ENCODE peak calls at places on chromosomes 3 and 15, in five cellular contexts. Z, D, X, E and B are unnamed samples.

GRCh38 chr15:100926258-100926657 is 7.1 kb downstream of the LRRK1 start:
- DNase-seq in Z (no peak), D (no peak), X (no peak), E (no peak), B (no peak)

GRCh38 chr15:59255647-59256380 is 49.2 kb downstream of the LDHAL6B start:
- DNase-seq in Z (no peak), D (no peak), X (peak), E (no peak), B (no peak)

GRCh38 chr15:91857772-91858171 is 4.3 kb downstream of the SLCO3A1 start:
- DNase-seq in Z (no peak), D (no peak), X (no peak), E (no peak), B (no peak)

GRCh38 chr3:28053759-28054158 is 187.7 kb upstream of the CMC1 start:
- DNase-seq in Z (no peak), D (peak), X (peak), E (peak), B (peak)

GRCh38 chr3:115186351-115187148 is 39.5 kb upstream of the ZBTB20 start:
- DNase-seq in Z (no peak), D (no peak), X (no peak), E (peak), B (no peak)

GRCh38 chr3:71399478-71399877 is 184.1 kb downstream of the FOXP1 start:
- DNase-seq in Z (no peak), D (no peak), X (no peak), E (no peak), B (no peak)

GRCh38 chr3:61990618-61991017 is 382.7 kb downstream of the FEZF2 start:
- DNase-seq in Z (no peak), D (no peak), X (no peak), E (no peak), B (no peak)

GRCh38 chr3:172112348-172113123 is 73.2 kb downstream of the FNDC3B start:
- DNase-seq in Z (no peak), D (no peak), X (no peak), E (no peak), B (peak)

GRCh38 chr3:89368846-89369245 is 261.4 kb downstream of the EPHA3 start:
- DNase-seq in Z (no peak), D (no peak), X (no peak), E (peak), B (no peak)

GRCh38 chr3:5388091-5388490 is 200.6 kb downstream of the EDEM1 start:
- DNase-seq in Z (no peak), D (no peak), X (no peak), E (no peak), B (no peak)

GRCh38 chr3:141680620-141681389 is 57.3 kb upstream of the RNF7 start:
- DNase-seq in Z (peak), D (peak), X (no peak), E (peak), B (peak)

GRCh38 chr3:171192176-171192854 is 165.8 kb upstream of the SLC2A2 start:
- DNase-seq in Z (no peak), D (peak), X (no peak), E (peak), B (peak)

GRCh38 chr15:84947947-84948830 is 33.5 kb upstream of the PDE8A start:
- DNase-seq in Z (peak), D (peak), X (no peak), E (peak), B (peak)

GRCh38 chr3:76638006-76638405 is 401.9 kb upstream of the ROBO2 start:
- DNase-seq in Z (no peak), D (peak), X (no peak), E (no peak), B (no peak)

GRCh38 chr3:73419179-73419803 is 205.4 kb downstream of the PDZRN3 start:
- DNase-seq in Z (no peak), D (no peak), X (peak), E (peak), B (peak)

GRCh38 chr3:30631237-30631961 is 25.0 kb downstream of the TGFBR2 start:
- DNase-seq in Z (no peak), D (peak), X (no peak), E (peak), B (no peak)

GRCh38 chr3:18237251-18238005 is 187.7 kb downstream of the SATB1 start:
- DNase-seq in Z (no peak), D (peak), X (no peak), E (peak), B (peak)

GRCh38 chr3:126528800-126529541 is 5.0 kb downstream of the CHST13 start:
- DNase-seq in Z (peak), D (no peak), X (peak), E (peak), B (peak)

GRCh38 chr3:4340411-4341335 is 37.5 kb downstream of the SETMAR start:
- DNase-seq in Z (no peak), D (no peak), X (peak), E (peak), B (peak)

GRCh38 chr3:128481438-128481942 is 11.5 kb downstream of the GATA2 start:
- DNase-seq in Z (peak), D (no peak), X (no peak), E (no peak), B (peak)

GRCh38 chr3:114179575-114179974 is 723 bp upstream of the DRD3 start:
- DNase-seq in Z (no peak), D (no peak), X (no peak), E (peak), B (peak)

GRCh38 chr3:146256851-146257486 is 6.1 kb upstream of the PLSCR4 start:
- DNase-seq in Z (no peak), D (no peak), X (peak), E (peak), B (peak)

GRCh38 chr15:66842710-66843441 is 140.8 kb downstream of the SMAD6 start:
- DNase-seq in Z (peak), D (peak), X (peak), E (peak), B (peak)

GRCh38 chr3:55455915-55456314 is 31.2 kb downstream of the WNT5A start:
- DNase-seq in Z (no peak), D (no peak), X (no peak), E (no peak), B (no peak)

GRCh38 chr3:158709666-158710083 is 22.6 kb downstream of the RARRES1 start:
- DNase-seq in Z (no peak), D (no peak), X (no peak), E (peak), B (peak)

GRCh38 chr3:69252631-69253030 is 130.2 kb upstream of the LMOD3 start:
- DNase-seq in Z (no peak), D (no peak), X (no peak), E (no peak), B (no peak)

GRCh38 chr15:81024265-81024875 is 23.6 kb downstream of the TLNRD1 start:
- DNase-seq in Z (no peak), D (no peak), X (peak), E (peak), B (no peak)

GRCh38 chr3:99502871-99503270 is 135.5 kb upstream of the COL8A1 start:
- DNase-seq in Z (no peak), D (no peak), X (no peak), E (peak), B (no peak)

GRCh38 chr3:23992051-23992628 is 47.1 kb downstream of the NR1D2 start:
- DNase-seq in Z (no peak), D (no peak), X (no peak), E (peak), B (peak)

GRCh38 chr15:82572311-82572710 is 32.1 kb upstream of the RPS17 start:
- DNase-seq in Z (no peak), D (peak), X (no peak), E (no peak), B (peak)

GRCh38 chr15:82568986-82569385 is 28.7 kb upstream of the RPS17 start:
- DNase-seq in Z (no peak), D (no peak), X (no peak), E (no peak), B (no peak)

GRCh38 chr15:82571722-82572222 is 31.5 kb upstream of the RPS17 start:
- DNase-seq in Z (peak), D (peak), X (peak), E (peak), B (peak)

GRCh38 chr15:82569834-82570233 is 29.6 kb upstream of the RPS17 start:
- DNase-seq in Z (no peak), D (no peak), X (no peak), E (no peak), B (no peak)

GRCh38 chr15:82570721-82571519 is 30.7 kb upstream of the RPS17 start:
- DNase-seq in Z (no peak), D (no peak), X (no peak), E (peak), B (peak)
- TF ChIP-seq CTCF in Z (no peak), D (no peak), X (no peak), E (no peak), B (no peak)

GRCh38 chr3:11944052-11944673 is 60.0 kb upstream of the SYN2 start:
- DNase-seq in Z (no peak), D (peak), X (peak), E (peak), B (peak)
- TF ChIP-seq CTCF in Z (peak), D (peak), X (peak), E (peak), B (peak)

DNA sequence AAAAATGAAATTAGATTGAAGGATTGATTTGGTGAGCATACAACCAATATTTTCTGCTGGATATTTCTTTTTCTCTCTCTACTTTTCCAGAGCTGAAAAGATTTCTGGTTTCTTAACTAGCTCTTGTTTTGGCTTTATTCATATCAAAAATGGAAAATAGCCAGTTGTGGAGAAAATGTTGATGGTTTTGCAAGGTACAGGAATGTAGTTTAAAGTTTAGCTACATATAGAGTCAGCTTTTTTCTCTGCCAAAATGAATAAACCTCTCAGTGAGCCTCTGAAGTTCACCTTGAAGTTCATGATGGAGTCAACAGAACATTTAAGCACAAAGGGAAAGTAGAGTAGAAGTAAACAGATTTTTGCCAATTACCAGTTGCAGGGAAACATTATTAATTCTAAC is 720.5 kb upstream of the ALCAM start:
- DNase-seq in Z (no peak), D (no peak), X (no peak), E (no peak), B (peak)
- TF ChIP-seq CTCF in Z (no peak), D (no peak), X (no peak), E (no peak), B (no peak)

GRCh38 chr3:10703875-10704274 is 112.2 kb upstream of the SLC6A11 start:
- DNase-seq in Z (no peak), D (no peak), X (no peak), E (peak), B (peak)

GRCh38 chr3:10709110-10709781 is 106.8 kb upstream of the SLC6A11 start:
- DNase-seq in Z (no peak), D (no peak), X (no peak), E (no peak), B (no peak)

GRCh38 chr3:10706156-10707088 is 109.6 kb upstream of the SLC6A11 start:
- DNase-seq in Z (no peak), D (no peak), X (no peak), E (no peak), B (no peak)

GRCh38 chr3:10707984-10708868 is 107.8 kb upstream of the SLC6A11 start:
- DNase-seq in Z (no peak), D (no peak), X (no peak), E (no peak), B (no peak)

GRCh38 chr3:10707089-10707983 is 108.7 kb upstream of the SLC6A11 start:
- DNase-seq in Z (no peak), D (no peak), X (no peak), E (no peak), B (no peak)
- TF ChIP-seq CTCF in Z (no peak), D (no peak), X (no peak), E (no peak), B (no peak)

DNA sequence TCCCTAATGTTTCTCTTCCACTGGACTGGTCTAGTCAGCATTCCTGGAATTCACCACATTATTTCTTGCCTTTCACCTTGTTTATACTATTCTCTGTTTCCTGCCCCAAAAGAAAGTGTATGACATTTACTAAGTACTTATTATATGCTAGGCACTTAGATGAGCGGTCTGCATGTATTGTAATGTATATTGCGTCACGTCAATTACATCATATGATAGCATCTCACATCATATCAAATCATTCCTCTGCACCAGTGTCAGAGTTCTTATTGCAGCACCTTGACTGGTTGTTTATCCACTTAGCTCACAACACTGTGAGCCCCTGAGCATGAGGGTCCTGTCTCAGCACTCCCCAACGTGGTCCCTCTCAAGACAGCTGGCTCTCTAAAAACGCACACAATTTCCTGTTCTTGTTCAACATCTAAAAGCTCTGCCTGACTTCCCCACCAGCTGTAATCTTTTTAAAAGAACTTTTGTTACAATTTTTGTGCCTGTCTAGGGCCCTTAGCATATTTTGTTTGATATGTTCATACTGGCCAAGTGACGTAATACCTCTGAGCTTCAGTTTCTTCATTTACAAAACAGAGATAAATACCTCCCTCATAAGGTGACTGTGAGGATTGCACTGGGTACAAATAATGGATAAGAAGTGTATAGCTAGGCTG is 58.8 kb downstream of the ARHGAP31 start:
- DNase-seq in Z (peak), D (no peak), X (peak), E (peak), B (peak)
- TF ChIP-seq CTCF in Z (peak), D (no peak), X (peak), E (peak), B (peak)

GRCh38 chr3:178320481-178321352 is 215.5 kb upstream of the KCNMB2 start:
- DNase-seq in Z (peak), D (no peak), X (peak), E (peak), B (peak)
- TF ChIP-seq CTCF in Z (no peak), D (no peak), X (no peak), E (no peak), B (peak)

GRCh38 chr3:133425898-133426297 is 26.0 kb downstream of the BFSP2 start:
- DNase-seq in Z (no peak), D (no peak), X (no peak), E (no peak), B (no peak)
- TF ChIP-seq CTCF in Z (no peak), D (no peak), X (no peak), E (no peak), B (no peak)

DNA sequence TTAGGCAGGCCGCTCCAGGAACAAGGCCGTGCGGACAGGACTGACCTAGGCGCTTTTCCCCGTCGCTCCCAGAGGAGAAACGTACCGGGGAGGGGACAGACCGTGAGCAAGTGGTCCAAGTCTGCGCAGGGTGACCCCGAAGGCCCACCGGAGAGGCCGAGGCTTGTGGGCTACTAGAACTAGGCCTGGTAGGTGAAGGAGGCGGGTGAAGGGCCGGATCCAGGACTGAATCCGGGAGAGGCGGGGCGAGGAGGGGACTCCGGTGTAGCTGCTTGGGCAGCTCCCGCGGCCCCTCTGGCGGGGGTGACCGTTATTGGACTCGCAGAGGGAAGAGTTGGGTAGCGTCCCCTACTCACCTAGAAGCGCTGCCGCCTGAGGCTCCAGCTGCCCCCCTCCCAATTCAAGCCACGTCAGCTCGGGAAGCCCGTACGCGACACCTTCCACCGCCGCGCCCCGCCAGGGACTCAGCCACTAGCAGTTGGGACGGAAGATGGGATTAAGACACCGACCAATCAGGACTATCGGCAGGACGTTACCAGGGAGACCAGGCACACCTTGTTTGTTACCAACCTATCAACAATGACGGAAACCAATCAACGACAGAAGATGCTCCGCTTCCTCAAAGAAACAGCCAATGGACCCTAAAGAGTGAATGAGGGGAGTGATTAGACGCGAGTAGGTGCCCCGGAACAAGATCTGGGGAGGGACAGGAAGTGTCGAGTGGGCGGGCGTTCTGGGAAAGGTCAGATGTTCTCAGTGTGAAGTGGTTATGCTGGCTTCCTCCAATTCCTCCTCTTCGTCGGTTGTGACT is at the start of gene GOLGB1:
- DNase-seq in Z (peak), D (peak), X (peak), E (peak), B (peak)
- TF ChIP-seq CTCF in Z (no peak), D (no peak), X (peak), E (no peak), B (peak)

GRCh38 chr3:38480093-38480445 is 16.1 kb upstream of the EXOG start:
- DNase-seq in Z (no peak), D (no peak), X (no peak), E (no peak), B (no peak)
- TF ChIP-seq CTCF in Z (no peak), D (peak), X (no peak), E (no peak), B (no peak)

GRCh38 chr3:46931631-46932441 is 44.7 kb downstream of the CCDC12 start:
- DNase-seq in Z (no peak), D (no peak), X (peak), E (peak), B (no peak)
- TF ChIP-seq CTCF in Z (no peak), D (no peak), X (no peak), E (no peak), B (no peak)